ENCODE peak calls at places on chromosomes 16 and 17, in five cellular contexts. X, A, C, J and L are unnamed samples.

GRCh38 chr17:64154321-64155089 is 24.6 kb upstream of the ERN1 start:
- DNase-seq in X (no peak), A (no peak), C (peak), J (no peak), L (no peak)

GRCh38 chr16:11094075-11094593 is 149.8 kb downstream of the CLEC16A start:
- DNase-seq in C (no peak), A (no peak), J (no peak), X (peak), L (peak)

GRCh38 chr17:79926002-79926307 is 86.7 kb upstream of the CBX4 start:
- DNase-seq in J (no peak), C (no peak), A (no peak), X (no peak), L (no peak)

GRCh38 chr16:68061396-68061795 is 23.8 kb upstream of the NFATC3 start:
- DNase-seq in A (no peak), X (no peak), C (no peak), J (no peak), L (no peak)

GRCh38 chr17:21199311-21199710 is 14.7 kb downstream of the TMEM11 start:
- DNase-seq in A (no peak), C (peak), J (no peak), X (no peak), L (no peak)

GRCh38 chr16:87129771-87130170 is 187.4 kb downstream of the C16orf95 start:
- DNase-seq in C (no peak), J (no peak), X (no peak), A (no peak), L (no peak)

GRCh38 chr17:78315355-78316114 is 44.3 kb downstream of the SOCS3 start:
- DNase-seq in J (peak), X (peak), A (peak), C (peak), L (peak)

GRCh38 chr16:2019500-2019899 is at the start of gene NPW:
- DNase-seq in J (no peak), A (no peak), C (peak), X (peak), L (no peak)

GRCh38 chr16:28167221-28167620 is 44.5 kb downstream of the XPO6 start:
- DNase-seq in X (no peak), J (no peak), A (no peak), C (no peak), L (no peak)

GRCh38 chr17:82920150-82920549 is 80.3 kb upstream of the ZNF750 start:
- DNase-seq in A (no peak), C (no peak), J (no peak), X (no peak), L (no peak)

GRCh38 chr16:27311449-27311831 is 2.3 kb upstream of the IL4R start:
- DNase-seq in X (no peak), J (no peak), A (no peak), C (no peak), L (no peak)

GRCh38 chr16:83138976-83139690 is 512.4 kb downstream of the CDH13 start:
- DNase-seq in A (no peak), J (no peak), C (no peak), X (no peak), L (no peak)

GRCh38 chr16:2514333-2515179 is 804 bp downstream of the ATP6V0C start:
- DNase-seq in A (no peak), C (peak), J (no peak), X (peak), L (no peak)

GRCh38 chr17:80068301-80069160 is 32.1 kb downstream of the CCDC40 start:
- DNase-seq in C (no peak), A (no peak), J (peak), X (peak), L (no peak)

GRCh38 chr16:13436641-13437423 is 483.1 kb upstream of the ERCC4 start:
- DNase-seq in C (no peak), X (no peak), J (peak), A (peak), L (peak)

GRCh38 chr17:78934681-78935418 is 9.7 kb upstream of the TIMP2 start:
- DNase-seq in J (no peak), A (no peak), X (no peak), C (no peak), L (no peak)

GRCh38 chr17:79874329-79874981 is 35.2 kb upstream of the CBX4 start:
- DNase-seq in A (peak), J (peak), C (peak), X (peak), L (no peak)

GRCh38 chr17:70484496-70484895 is 315.2 kb downstream of the KCNJ2 start:
- DNase-seq in C (no peak), A (no peak), J (no peak), X (no peak), L (no peak)

GRCh38 chr17:35733366-35733765 is 1.9 kb downstream of the RASL10B start:
- DNase-seq in J (no peak), X (no peak), C (no peak), A (no peak), L (no peak)

GRCh38 chr17:41687828-41688640 is 651 bp upstream of the EIF1 start:
- DNase-seq in J (peak), X (no peak), C (peak), A (peak), L (no peak)
- TF ChIP-seq JUNB in J (no peak), X (no peak), C (no peak), A (no peak), L (no peak)

DNA sequence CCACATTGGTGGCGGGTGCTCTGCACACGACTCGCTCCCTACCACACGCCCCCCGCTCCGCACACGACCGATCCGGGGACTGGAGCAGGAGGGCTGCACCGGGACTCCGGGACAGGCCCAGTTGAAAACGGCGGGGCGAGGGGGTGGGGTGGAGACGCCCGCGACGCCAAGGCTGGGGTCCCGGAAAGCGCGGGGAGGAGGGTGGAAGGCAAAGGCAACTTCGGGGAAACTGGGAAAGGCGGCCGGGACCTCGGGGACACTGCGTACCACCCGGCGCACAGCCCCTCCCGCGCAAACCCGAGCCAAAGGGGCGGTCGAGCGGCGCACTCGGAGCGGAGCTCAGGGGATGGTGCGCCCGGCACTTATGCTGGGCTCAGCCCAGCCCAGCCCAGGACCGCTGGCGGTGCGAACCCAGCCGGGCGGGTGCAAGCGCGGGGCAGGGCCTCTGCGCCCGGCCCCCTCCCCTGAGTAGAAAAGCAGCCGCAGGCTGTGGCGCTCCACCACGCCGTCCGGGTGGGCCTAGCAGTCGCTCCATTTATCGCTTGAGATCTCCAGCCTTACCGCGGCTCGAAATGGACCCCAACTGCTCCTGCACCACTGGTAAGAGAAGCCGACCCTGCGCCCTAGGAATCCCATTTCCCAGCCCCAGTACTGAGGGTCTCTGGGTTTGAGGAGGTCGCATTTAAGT is at the start of gene MT1M:
- DNase-seq in A (no peak), X (no peak), C (peak), J (no peak), L (no peak)
- TF ChIP-seq JUNB in A (no peak), X (no peak), C (no peak), J (no peak), L (no peak)

DNA sequence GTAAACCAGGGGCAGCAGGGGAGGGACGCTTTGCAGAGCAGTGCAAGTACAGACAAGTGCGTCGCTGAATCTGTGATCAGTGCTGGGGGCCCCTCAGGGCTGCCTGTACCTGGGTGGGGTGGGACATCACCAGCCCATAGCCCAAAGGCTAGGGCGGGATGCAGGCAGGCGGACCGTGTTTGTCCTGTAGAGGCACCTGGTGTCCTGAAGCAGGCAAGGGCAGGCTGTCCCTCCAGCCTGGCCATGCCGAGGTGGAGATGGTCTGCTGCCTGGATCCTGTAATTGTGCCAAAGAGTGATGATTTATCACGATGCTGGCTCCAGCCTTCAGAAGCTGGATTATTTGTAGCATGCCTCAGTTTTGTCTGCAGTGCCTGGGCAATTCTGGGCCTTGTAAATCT is 137.9 kb upstream of the GSE1 start:
- DNase-seq in J (no peak), X (no peak), C (no peak), A (no peak), L (no peak)
- TF ChIP-seq JUNB in J (no peak), X (no peak), C (no peak), A (no peak), L (no peak)

GRCh38 chr17:58176200-58176599 is 9.4 kb downstream of the OR4D2 start:
- DNase-seq in A (no peak), J (no peak), C (peak), X (no peak), L (no peak)
- TF ChIP-seq JUNB in A (no peak), J (no peak), C (no peak), X (no peak), L (no peak)

DNA sequence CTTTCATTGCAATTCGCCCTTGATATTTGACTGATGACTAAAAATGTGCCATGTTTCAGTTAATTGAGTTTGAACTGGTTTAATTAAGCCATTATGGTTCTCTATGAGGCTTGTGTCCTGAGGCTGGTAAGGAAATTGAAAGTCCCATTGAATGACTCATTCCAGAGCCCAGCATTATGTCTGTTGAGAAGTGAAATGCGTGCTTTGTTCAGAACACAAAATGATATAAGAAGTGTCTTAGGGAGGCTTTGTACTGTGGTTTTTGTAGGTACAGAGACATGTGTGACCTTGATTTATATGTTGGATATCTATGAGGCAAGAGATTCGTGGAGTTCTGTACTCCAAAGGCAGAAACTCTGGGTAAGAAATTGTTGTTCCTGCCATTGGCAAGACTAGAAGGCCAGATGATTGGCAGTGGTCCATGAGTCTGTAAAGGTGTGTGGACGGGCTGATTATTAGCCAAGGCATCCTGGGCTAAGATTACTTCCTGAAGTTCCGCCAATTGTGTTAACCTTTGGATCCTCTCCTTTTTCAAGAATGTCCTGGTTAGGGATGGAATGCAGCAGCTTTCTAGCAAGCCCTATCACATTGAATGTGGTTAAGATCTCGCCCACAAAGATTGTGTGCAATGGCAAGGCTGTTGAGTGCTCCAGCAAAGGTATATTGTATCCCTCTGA is 103.7 kb downstream of the NPIPB5 start:
- DNase-seq in X (no peak), A (peak), J (peak), C (no peak), L (no peak)
- TF ChIP-seq JUNB in X (no peak), A (no peak), J (no peak), C (no peak), L (no peak)

GRCh38 chr16:84397090-84397489 is 28.8 kb downstream of the ATP2C2 start:
- DNase-seq in J (no peak), C (peak), X (peak), A (peak), L (no peak)
- TF ChIP-seq JUNB in J (no peak), C (no peak), X (no peak), A (no peak), L (no peak)

GRCh38 chr16:57824880-57825279 is 22.6 kb upstream of the KIFC3 start:
- DNase-seq in A (no peak), X (no peak), C (peak), J (peak), L (no peak)
- TF ChIP-seq JUNB in A (no peak), X (no peak), C (no peak), J (no peak), L (no peak)

GRCh38 chr16:35480361-35480760 is 2020.9 kb downstream of the TP53TG3F start:
- DNase-seq in J (no peak), X (no peak), C (no peak), A (no peak), L (no peak)
- TF ChIP-seq JUNB in J (no peak), X (no peak), C (no peak), A (no peak), L (no peak)